ENCODE peak calls at places on chromosomes 13 and 19, in nine cellular contexts. One of them, this sample, is unnamed.

GRCh38 chr13:106143930-106144709 is 391.3 kb downstream of the EFNB2 start:
- DNase-seq in activated naive CD4-positive, alpha-beta T cell treated with Interleukin-2 at 50 U/mL for 16 hours: no peak
- DNase-seq in CD4-positive, alpha-beta T cell: no peak
- DNase-seq in stimulated activated CD4-positive, alpha-beta T cell treated with anti-CD3 and anti-CD28 coated beads, TNF-alpha, amount 100 ng/mL, for 1 hour: no peak
- DNase-seq in dorsolateral prefrontal cortex: no peak
- DNase-seq in stomach: peak
- DNase-seq in memory B cell: no peak
- DNase-seq in ELF-1: peak
- DNase-seq in COR-L47: peak
- DNase-seq in this sample: no peak

GRCh38 chr13:51101636-51102218 is 9.3 kb downstream of the C13orf42 start:
- DNase-seq in stimulated activated CD4-positive, alpha-beta T cell treated with anti-CD3 and anti-CD28 coated beads, TNF-alpha, amount 100 ng/mL, for 1 hour: no peak
- DNase-seq in COR-L47: peak
- DNase-seq in memory B cell: no peak
- DNase-seq in ELF-1: no peak
- DNase-seq in dorsolateral prefrontal cortex: no peak
- DNase-seq in CD4-positive, alpha-beta T cell: no peak
- DNase-seq in stomach: no peak
- DNase-seq in activated naive CD4-positive, alpha-beta T cell treated with Interleukin-2 at 50 U/mL for 16 hours: no peak
- DNase-seq in this sample: no peak

GRCh38 chr19:18280247-18281081 is 958 bp downstream of the JUND start:
- DNase-seq in ELF-1: peak
- DNase-seq in CD4-positive, alpha-beta T cell: peak
- DNase-seq in COR-L47: peak
- DNase-seq in dorsolateral prefrontal cortex: peak
- DNase-seq in stomach: peak
- DNase-seq in activated naive CD4-positive, alpha-beta T cell treated with Interleukin-2 at 50 U/mL for 16 hours: peak
- DNase-seq in memory B cell: peak
- DNase-seq in stimulated activated CD4-positive, alpha-beta T cell treated with anti-CD3 and anti-CD28 coated beads, TNF-alpha, amount 100 ng/mL, for 1 hour: peak
- DNase-seq in this sample: peak

GRCh38 chr19:6769006-6769637 is 1.9 kb upstream of the SH2D3A start:
- DNase-seq in ELF-1: peak
- DNase-seq in COR-L47: no peak
- DNase-seq in CD4-positive, alpha-beta T cell: no peak
- DNase-seq in memory B cell: no peak
- DNase-seq in stimulated activated CD4-positive, alpha-beta T cell treated with anti-CD3 and anti-CD28 coated beads, TNF-alpha, amount 100 ng/mL, for 1 hour: no peak
- DNase-seq in dorsolateral prefrontal cortex: no peak
- DNase-seq in stomach: no peak
- DNase-seq in activated naive CD4-positive, alpha-beta T cell treated with Interleukin-2 at 50 U/mL for 16 hours: no peak
- DNase-seq in this sample: no peak

GRCh38 chr13:113776231-113777125 is 17.5 kb downstream of the TMEM255B start:
- DNase-seq in stimulated activated CD4-positive, alpha-beta T cell treated with anti-CD3 and anti-CD28 coated beads, TNF-alpha, amount 100 ng/mL, for 1 hour: no peak
- DNase-seq in dorsolateral prefrontal cortex: no peak
- DNase-seq in COR-L47: peak
- DNase-seq in activated naive CD4-positive, alpha-beta T cell treated with Interleukin-2 at 50 U/mL for 16 hours: no peak
- DNase-seq in ELF-1: no peak
- DNase-seq in stomach: peak
- DNase-seq in memory B cell: no peak
- DNase-seq in CD4-positive, alpha-beta T cell: no peak
- DNase-seq in this sample: no peak

GRCh38 chr19:18053571-18054219 is 33.0 kb downstream of the IL12RB1 start:
- DNase-seq in activated naive CD4-positive, alpha-beta T cell treated with Interleukin-2 at 50 U/mL for 16 hours: no peak
- DNase-seq in ELF-1: no peak
- DNase-seq in stomach: no peak
- DNase-seq in memory B cell: no peak
- DNase-seq in dorsolateral prefrontal cortex: no peak
- DNase-seq in CD4-positive, alpha-beta T cell: no peak
- DNase-seq in stimulated activated CD4-positive, alpha-beta T cell treated with anti-CD3 and anti-CD28 coated beads, TNF-alpha, amount 100 ng/mL, for 1 hour: no peak
- DNase-seq in COR-L47: no peak
- DNase-seq in this sample: no peak

GRCh38 chr19:2611483-2612464 is 90.7 kb downstream of the GNG7 start:
- DNase-seq in CD4-positive, alpha-beta T cell: no peak
- DNase-seq in stimulated activated CD4-positive, alpha-beta T cell treated with anti-CD3 and anti-CD28 coated beads, TNF-alpha, amount 100 ng/mL, for 1 hour: no peak
- DNase-seq in dorsolateral prefrontal cortex: no peak
- DNase-seq in stomach: no peak
- DNase-seq in ELF-1: no peak
- DNase-seq in activated naive CD4-positive, alpha-beta T cell treated with Interleukin-2 at 50 U/mL for 16 hours: no peak
- DNase-seq in memory B cell: no peak
- DNase-seq in COR-L47: no peak
- DNase-seq in this sample: no peak

GRCh38 chr13:41150058-41150457 is 17.5 kb upstream of the KBTBD6 start:
- DNase-seq in stimulated activated CD4-positive, alpha-beta T cell treated with anti-CD3 and anti-CD28 coated beads, TNF-alpha, amount 100 ng/mL, for 1 hour: no peak
- DNase-seq in memory B cell: no peak
- DNase-seq in ELF-1: no peak
- DNase-seq in stomach: no peak
- DNase-seq in CD4-positive, alpha-beta T cell: no peak
- DNase-seq in dorsolateral prefrontal cortex: no peak
- DNase-seq in activated naive CD4-positive, alpha-beta T cell treated with Interleukin-2 at 50 U/mL for 16 hours: no peak
- DNase-seq in COR-L47: no peak
- DNase-seq in this sample: no peak

GRCh38 chr19:4664642-4665041 is 5.5 kb downstream of the MYDGF start:
- DNase-seq in dorsolateral prefrontal cortex: no peak
- DNase-seq in activated naive CD4-positive, alpha-beta T cell treated with Interleukin-2 at 50 U/mL for 16 hours: no peak
- DNase-seq in ELF-1: no peak
- DNase-seq in stomach: no peak
- DNase-seq in COR-L47: no peak
- DNase-seq in CD4-positive, alpha-beta T cell: no peak
- DNase-seq in memory B cell: no peak
- DNase-seq in stimulated activated CD4-positive, alpha-beta T cell treated with anti-CD3 and anti-CD28 coated beads, TNF-alpha, amount 100 ng/mL, for 1 hour: no peak
- DNase-seq in this sample: no peak

GRCh38 chr19:36169084-36169760 is 17.0 kb upstream of the COX7A1 start:
- DNase-seq in CD4-positive, alpha-beta T cell: no peak
- DNase-seq in stimulated activated CD4-positive, alpha-beta T cell treated with anti-CD3 and anti-CD28 coated beads, TNF-alpha, amount 100 ng/mL, for 1 hour: no peak
- DNase-seq in dorsolateral prefrontal cortex: no peak
- DNase-seq in memory B cell: no peak
- DNase-seq in stomach: peak
- DNase-seq in COR-L47: peak
- DNase-seq in ELF-1: peak
- DNase-seq in activated naive CD4-positive, alpha-beta T cell treated with Interleukin-2 at 50 U/mL for 16 hours: no peak
- DNase-seq in this sample: no peak

GRCh38 chr13:27194209-27194608 is 22.6 kb upstream of the USP12 start:
- DNase-seq in CD4-positive, alpha-beta T cell: no peak
- DNase-seq in stomach: no peak
- DNase-seq in memory B cell: no peak
- DNase-seq in COR-L47: no peak
- DNase-seq in activated naive CD4-positive, alpha-beta T cell treated with Interleukin-2 at 50 U/mL for 16 hours: no peak
- DNase-seq in ELF-1: no peak
- DNase-seq in stimulated activated CD4-positive, alpha-beta T cell treated with anti-CD3 and anti-CD28 coated beads, TNF-alpha, amount 100 ng/mL, for 1 hour: no peak
- DNase-seq in dorsolateral prefrontal cortex: no peak
- DNase-seq in this sample: no peak

GRCh38 chr13:52850396-52851152 is 2.1 kb upstream of the PCDH8 start:
- DNase-seq in stimulated activated CD4-positive, alpha-beta T cell treated with anti-CD3 and anti-CD28 coated beads, TNF-alpha, amount 100 ng/mL, for 1 hour: no peak
- DNase-seq in stomach: peak
- DNase-seq in dorsolateral prefrontal cortex: peak
- DNase-seq in activated naive CD4-positive, alpha-beta T cell treated with Interleukin-2 at 50 U/mL for 16 hours: peak
- DNase-seq in ELF-1: peak
- DNase-seq in COR-L47: peak
- DNase-seq in CD4-positive, alpha-beta T cell: no peak
- DNase-seq in memory B cell: no peak
- DNase-seq in this sample: no peak